ENCODE peak calls at places on chromosome 1, in eight cellular contexts. N, L, G, U, B, E, D and M are unnamed samples.

GRCh38 chr1:169511339-169512028 is 25.7 kb upstream of the SLC19A2 start:
- DNase-seq in N (peak), U (peak), B (peak), D (peak), L (no peak), G (no peak), E (peak), M (no peak)

GRCh38 chr1:113396585-113396984 is 6.3 kb downstream of the MAGI3 start:
- DNase-seq in L (no peak), U (peak), D (peak), E (peak), B (peak), G (no peak), N (peak), M (no peak)

GRCh38 chr1:198678901-198679329 is 40.1 kb downstream of the PTPRC start:
- DNase-seq in U (no peak), L (no peak), E (no peak), B (no peak), N (no peak), D (no peak), G (no peak), M (no peak)

GRCh38 chr1:75768021-75768420 is 18.0 kb upstream of the RABGGTB start:
- DNase-seq in L (no peak), B (no peak), D (peak), N (peak), E (peak), U (no peak), G (no peak), M (no peak)

GRCh38 chr1:179926494-179927205 is 28.0 kb upstream of the CEP350 start:
- DNase-seq in L (no peak), G (no peak), D (peak), B (no peak), N (peak), U (peak), E (peak), M (no peak)

GRCh38 chr1:165288301-165289120 is 68.0 kb downstream of the LMX1A start:
- DNase-seq in L (no peak), E (no peak), B (no peak), N (no peak), U (no peak), G (no peak), D (no peak), M (no peak)

GRCh38 chr1:46303872-46304326 is 401 bp downstream of the UQCRH start:
- DNase-seq in N (no peak), B (peak), U (no peak), G (no peak), L (no peak), D (no peak), E (peak), M (no peak)

GRCh38 chr1:2495026-2495425 is 18.9 kb downstream of the PLCH2 start:
- DNase-seq in E (no peak), U (no peak), L (no peak), N (no peak), B (no peak), G (no peak), D (no peak), M (no peak)

GRCh38 chr1:73674945-73675561 is 522.9 kb downstream of the LRRIQ3 start:
- DNase-seq in E (no peak), G (peak), L (no peak), N (peak), U (no peak), D (no peak), B (peak), M (no peak)

GRCh38 chr1:48492392-48492791 is 20.4 kb upstream of the SPATA6 start:
- DNase-seq in N (no peak), U (no peak), E (no peak), L (no peak), G (no peak), B (no peak), D (no peak), M (no peak)

GRCh38 chr1:245153645-245154428 is 948 bp upstream of the KIF26B start:
- DNase-seq in D (no peak), G (no peak), U (no peak), L (no peak), B (peak), E (peak), N (peak), M (no peak)

GRCh38 chr1:8494681-8495080 is 176.8 kb downstream of the SLC45A1 start:
- DNase-seq in B (no peak), E (no peak), G (no peak), N (no peak), L (no peak), U (no peak), D (no peak), M (no peak)

GRCh38 chr1:113931456-113931855 is 2.3 kb downstream of the HIPK1 start:
- DNase-seq in N (peak), U (peak), E (peak), B (peak), D (no peak), G (no peak), L (no peak), M (peak)

GRCh38 chr1:42750041-42750440 is 10.0 kb upstream of the CLDN19 start:
- DNase-seq in E (no peak), G (no peak), D (no peak), L (no peak), B (no peak), N (no peak), U (no peak), M (no peak)

GRCh38 chr1:239757711-239758110 is 334.0 kb upstream of the FMN2 start:
- DNase-seq in L (no peak), N (no peak), G (no peak), U (no peak), E (peak), D (no peak), B (no peak), M (no peak)

GRCh38 chr1:32759521-32759980 is 57.0 kb upstream of the SYNC start:
- DNase-seq in D (no peak), N (no peak), U (no peak), G (no peak), B (peak), E (peak), L (no peak), M (no peak)

GRCh38 chr1:153791856-153792253 is 16.6 kb downstream of the SLC27A3 start:
- DNase-seq in N (peak), E (peak), B (no peak), D (no peak), G (no peak), L (no peak), U (peak), M (no peak)